ENCODE peak calls at places on chromosomes 11 and 22, in six cellular contexts. X is IMR-90, P is heart right ventricle, D is lung, T is fibroblast of mammary gland, M is right atrium auricular region. H is an unnamed sample.

GRCh38 chr11:47004595-47005033 is 68.1 kb downstream of the CSTPP1 start:
- DNase-seq in X (peak; percentile 98), P (peak; percentile 81), D (peak; percentile 66), T (peak; percentile 99), M (peak; percentile 84), H (peak; percentile 97)

GRCh38 chr11:27673979-27674663 is 26.1 kb downstream of the BDNF start:
- DNase-seq in X (no peak), P (no peak), D (no peak), T (no peak), M (no peak), H (no peak)

GRCh38 chr11:108654994-108655631 is 9.8 kb upstream of the DDX10 start:
- DNase-seq in X (peak; percentile 56), P (peak; percentile 27), D (no peak), T (peak; percentile 66), M (no peak), H (peak; percentile 72)

GRCh38 chr22:38081941-38082828 is 1.8 kb downstream of the SLC16A8 start:
- DNase-seq in X (no peak), P (no peak), D (no peak), T (no peak), M (no peak), H (no peak)

GRCh38 chr22:37234736-37235711 is 9.0 kb downstream of the RAC2 start:
- DNase-seq in X (no peak), P (no peak), D (no peak), T (no peak), M (no peak), H (no peak)

GRCh38 chr11:19723572-19724342 is 11.1 kb downstream of the NAV2 start:
- DNase-seq in X (peak; percentile 55), P (no peak), D (no peak), T (peak; percentile 52), M (no peak), H (peak; percentile 27)

GRCh38 chr22:38017272-38017920 is 33.0 kb upstream of the SOX10 start:
- DNase-seq in X (peak; percentile 52), P (peak; percentile 83), D (peak; percentile 53), T (peak; percentile 72), M (peak; percentile 88), H (peak; percentile 73)

GRCh38 chr11:74540270-74540669 is 46.7 kb upstream of the LIPT2 start:
- DNase-seq in X (no peak), P (no peak), D (no peak), T (no peak), M (no peak), H (no peak)

GRCh38 chr11:35600439-35600838 is 17.8 kb upstream of the FJX1 start:
- DNase-seq in X (no peak), P (no peak), D (no peak), T (peak; percentile 67), M (no peak), H (no peak)

GRCh38 chr22:46007848-46008261 is 30.9 kb upstream of the WNT7B start:
- DNase-seq in X (peak; percentile 87), P (peak; percentile 89), D (peak; percentile 67), T (peak; percentile 96), M (peak; percentile 94), H (peak; percentile 96)

GRCh38 chr11:120964857-120965256 is 59.0 kb upstream of the TBCEL start:
- DNase-seq in X (peak; percentile 72), P (no peak), D (no peak), T (peak; percentile 60), M (no peak), H (peak; percentile 4)

GRCh38 chr11:117528061-117528780 is 200.6 kb downstream of the CEP164 start:
- DNase-seq in X (no peak), P (no peak), D (no peak), T (no peak), M (no peak), H (no peak)

GRCh38 chr11:69642549-69642912 is 1.6 kb downstream of the CCND1 start:
- DNase-seq in X (no peak), P (no peak), D (no peak), T (no peak), M (no peak), H (no peak)

GRCh38 chr11:23924226-23924625 is 572.6 kb upstream of the LUZP2 start:
- DNase-seq in X (no peak), P (no peak), D (no peak), T (no peak), M (no peak), H (no peak)

GRCh38 chr11:29679996-29680395 is 336.8 kb downstream of the KCNA4 start:
- DNase-seq in X (no peak), P (no peak), D (no peak), T (no peak), M (no peak), H (no peak)

GRCh38 chr11:133801356-133801755 is 44.0 kb downstream of the SPATA19 start:
- DNase-seq in X (no peak), P (no peak), D (no peak), T (no peak), M (peak; percentile 26), H (no peak)

GRCh38 chr11:45278721-45279120 is 7.4 kb downstream of the SYT13 start:
- DNase-seq in X (no peak), P (no peak), D (no peak), T (no peak), M (no peak), H (no peak)

GRCh38 chr22:21943571-21944448 is 8.8 kb downstream of the PPM1F start:
- DNase-seq in X (no peak), P (no peak), D (no peak), T (no peak), M (no peak), H (no peak)

GRCh38 chr22:44317886-44318637 is 5.3 kb upstream of the SHISAL1 start:
- DNase-seq in X (no peak), P (no peak), D (no peak), T (no peak), M (no peak), H (no peak)

GRCh38 chr11:2921742-2922493 is 7.3 kb downstream of the PHLDA2 start:
- DNase-seq in X (no peak), P (no peak), D (no peak), T (no peak), M (no peak), H (no peak)

GRCh38 chr22:46088541-46089311 is 61.6 kb upstream of the PPARA start:
- DNase-seq in X (peak; percentile 64), P (peak; percentile 58), D (no peak), T (peak; percentile 80), M (no peak), H (peak; percentile 63)

GRCh38 chr22:46843691-46844297 is 81.3 kb downstream of the TBC1D22A start:
- DNase-seq in X (peak; percentile 45), P (no peak), D (peak; percentile 18), T (no peak), M (no peak), H (peak; percentile 20)

GRCh38 chr11:125036933-125037332 is 26.2 kb upstream of the SLC37A2 start:
- DNase-seq in X (peak; percentile 98), P (no peak), D (no peak), T (peak; percentile 98), M (no peak), H (peak; percentile 79)

GRCh38 chr11:85725510-85726258 is 39.7 kb upstream of the CCDC89 start:
- DNase-seq in X (peak; percentile 97), P (no peak), D (no peak), T (peak; percentile 92), M (no peak), H (peak; percentile 89)

GRCh38 chr22:47192651-47193437 is 430.4 kb downstream of the TBC1D22A start:
- DNase-seq in X (no peak), P (no peak), D (no peak), T (no peak), M (peak; percentile 50), H (no peak)

GRCh38 chr11:36594316-36594989 is at the start of gene IFTAP:
- DNase-seq in X (peak; percentile 92), P (peak; percentile 67), D (peak; percentile 54), T (peak; percentile 91), M (peak; percentile 61), H (peak; percentile 95)

GRCh38 chr11:126756416-126756815 is 244.2 kb downstream of the KIRREL3 start:
- DNase-seq in X (no peak), P (no peak), D (no peak), T (no peak), M (no peak), H (no peak)

GRCh38 chr11:27467181-27467913 is 5.2 kb downstream of the LGR4 start:
- DNase-seq in X (no peak), P (no peak), D (no peak), T (no peak), M (no peak), H (no peak)

GRCh38 chr11:35274909-35275807 is 136.2 kb downstream of the CD44 start:
- DNase-seq in X (no peak), P (peak; percentile 35), D (peak; percentile 76), T (no peak), M (no peak), H (no peak)

GRCh38 chr11:61131586-61131985 is 29.3 kb downstream of the CD5 start:
- DNase-seq in X (no peak), P (no peak), D (no peak), T (no peak), M (no peak), H (no peak)

GRCh38 chr11:17594686-17595192 is 47.7 kb downstream of the OTOG start:
- DNase-seq in X (no peak), P (no peak), D (no peak), T (no peak), M (no peak), H (no peak)

GRCh38 chr22:40512426-40513136 is 123.9 kb downstream of the MRTFA start:
- DNase-seq in X (peak; percentile 99), P (peak; percentile 57), D (no peak), T (peak; percentile 100), M (no peak), H (peak; percentile 100)
- H3K4me3 ChIP-seq in X (no peak overlapping the region), P (no peak overlapping the region), D (no peak overlapping the region), T (no peak overlapping the region), M (no peak overlapping the region), H (no peak overlapping the region)

GRCh38 chr11:79087957-79088318 is 352.9 kb downstream of the TENM4 start:
- DNase-seq in X (no peak), P (no peak), D (no peak), T (no peak), M (no peak), H (peak; percentile 30)
- TF ChIP-seq CTCF in X (peak; percentile 20), P (no peak), D (no peak), T (no peak), M (no peak), H (no peak)

DNA sequence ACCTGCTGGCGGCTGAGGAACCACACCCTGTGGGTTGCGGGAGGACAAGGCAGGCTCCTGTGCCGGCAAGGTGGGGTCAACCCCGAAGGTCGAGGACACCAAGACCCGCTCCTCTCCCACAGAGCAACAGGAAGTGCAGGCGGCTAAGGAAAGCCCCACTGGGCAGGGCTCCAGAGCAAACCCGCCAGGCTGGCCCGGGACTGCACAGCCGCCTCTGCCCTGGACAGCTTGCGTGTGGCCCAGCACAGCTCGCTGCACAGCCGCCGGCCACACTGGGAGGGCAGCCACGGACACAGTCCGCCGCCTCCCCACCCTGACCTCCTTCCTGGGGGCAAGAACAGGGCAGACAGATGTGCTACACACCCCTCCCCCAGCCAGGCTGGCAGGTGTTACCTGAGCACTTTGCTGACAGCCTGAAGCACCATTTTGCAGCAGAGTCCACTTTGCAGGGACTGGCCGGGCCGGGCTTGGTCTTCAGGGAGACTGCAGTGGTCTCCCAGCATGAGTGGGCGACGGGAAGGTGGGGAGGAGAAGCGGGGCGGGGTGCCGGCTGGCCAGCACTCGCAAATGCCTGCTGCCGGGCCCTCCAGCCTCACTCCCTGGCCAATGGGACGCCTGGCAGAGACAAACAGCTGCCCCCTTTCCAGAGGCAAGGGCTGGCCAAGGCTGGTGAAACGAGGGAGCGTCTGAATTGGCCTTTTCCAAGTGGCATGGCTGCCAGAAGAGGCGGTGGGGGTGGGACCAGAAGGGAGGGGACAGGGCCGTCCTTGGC is at the start of gene MOB2:
- DNase-seq in X (peak; percentile 4), P (peak; percentile 39), D (no peak), T (no peak), M (no peak), H (peak; percentile 11)
- H3K4me3 ChIP-seq in X (no peak within 1 kb of the TSS), P (peak within 1 kb of the TSS; percentile 16), D (peak within 1 kb of the TSS; percentile 20), T (no peak within 1 kb of the TSS), M (peak within 1 kb of the TSS; percentile 9), H (no peak within 1 kb of the TSS)

GRCh38 chr22:40636380-40637180 is at the start of gene MRTFA:
- DNase-seq in X (peak; percentile 100), P (peak; percentile 100), D (peak; percentile 100), T (peak; percentile 99), M (peak; percentile 100), H (peak; percentile 100)
- TF ChIP-seq CTCF in X (no peak), P (no peak), D (no peak), T (no peak), M (no peak), H (no peak)